ENCODE peak calls at places on chromosome 21, in four cellular contexts. E, I, V and X are unnamed samples.

GRCh38 chr21:37208056-37208705 is 59.0 kb downstream of the VPS26C start:
- DNase-seq in I (peak), E (no peak), V (peak), X (peak)

GRCh38 chr21:31444061-31444460 is 100.0 kb upstream of the TIAM1 start:
- DNase-seq in I (no peak), V (no peak), E (no peak), X (no peak)

GRCh38 chr21:17491716-17492414 is 21.0 kb upstream of the CXADR start:
- DNase-seq in V (peak), E (no peak), I (no peak), X (peak)

GRCh38 chr21:25936776-25937175 is 202.0 kb downstream of the GABPA start:
- DNase-seq in V (peak), I (no peak), E (no peak), X (no peak)

GRCh38 chr21:17343055-17343454 is 169.8 kb upstream of the CXADR start:
- DNase-seq in I (no peak), E (no peak), V (peak), X (no peak)

GRCh38 chr21:33257404-33257803 is 8.8 kb upstream of the IL10RB start:
- DNase-seq in E (no peak), V (no peak), I (no peak), X (no peak)

GRCh38 chr21:21715286-21715969 is 717.2 kb downstream of the NCAM2 start:
- DNase-seq in I (no peak), E (no peak), V (peak), X (no peak)

GRCh38 chr21:45538381-45539045 is 3.7 kb downstream of the SLC19A1 start:
- DNase-seq in I (no peak), V (no peak), E (no peak), X (no peak)

GRCh38 chr21:46324390-46325072 is 575 bp downstream of the PCNT start:
- DNase-seq in I (peak), E (peak), V (peak), X (peak)

GRCh38 chr21:15293251-15293650 is 228.5 kb upstream of the NRIP1 start:
- DNase-seq in V (peak), E (no peak), I (no peak), X (no peak)

GRCh38 chr21:24976238-24976637 is 631.0 kb downstream of the MRPL39 start:
- DNase-seq in V (no peak), I (no peak), E (no peak), X (no peak)

GRCh38 chr21:18951291-18952038 is 547.9 kb upstream of the TMPRSS15 start:
- DNase-seq in E (no peak), V (peak), I (no peak), X (no peak)

GRCh38 chr21:20997633-20998455 is at the start of gene NCAM2:
- DNase-seq in V (peak), I (peak), E (peak), X (peak)

GRCh38 chr21:35476616-35477395 is 427.7 kb upstream of the RUNX1 start:
- DNase-seq in V (peak), E (no peak), I (no peak), X (no peak)

GRCh38 chr21:14942801-14943490 is 121.9 kb downstream of the NRIP1 start:
- DNase-seq in V (peak), E (no peak), I (no peak), X (no peak)

GRCh38 chr21:42767561-42767835 is 111.8 kb downstream of the WDR4 start:
- DNase-seq in E (no peak), I (no peak), V (no peak), X (no peak)

GRCh38 chr21:16302851-16303282 is 573.1 kb downstream of the USP25 start:
- DNase-seq in I (no peak), E (no peak), V (peak), X (no peak)

GRCh38 chr21:36861595-36861883 is 104.9 kb downstream of the HLCS start:
- DNase-seq in V (no peak), I (no peak), E (no peak), X (no peak)

GRCh38 chr21:31335957-31336738 is 7.9 kb downstream of the TIAM1 start:
- DNase-seq in E (peak), V (peak), I (no peak), X (no peak)

GRCh38 chr21:43370888-43371570 is 55.9 kb downstream of the SIK1 start:
- DNase-seq in V (no peak), I (no peak), E (no peak), X (no peak)

GRCh38 chr21:42043201-42043895 is 27.8 kb upstream of the UMODL1 start:
- DNase-seq in I (no peak), E (no peak), V (no peak), X (no peak)

GRCh38 chr21:16069713-16070112 is 339.9 kb downstream of the USP25 start:
- DNase-seq in V (no peak), I (no peak), E (no peak), X (no peak)

GRCh38 chr21:42041711-42042110 is 29.4 kb upstream of the UMODL1 start:
- DNase-seq in E (no peak), I (no peak), V (no peak), X (no peak)

GRCh38 chr21:34022557-34023335 is 50.6 kb upstream of the MRPS6 start:
- DNase-seq in I (no peak), V (no peak), E (peak), X (no peak)

GRCh38 chr21:42411891-42412635 is 8.4 kb downstream of the UBASH3A start:
- DNase-seq in I (no peak), V (peak), E (no peak), X (no peak)